ENCODE peak calls at places on chromosomes 7 and 10, in five cellular contexts. B is IMR-90, N is neuronal stem cell, C is mesenchymal stem cell, I is H1. W is an unnamed sample.
A peak's percentile ranks its signal among the peaks of the same experiment; 100 is the strongest.

GRCh38 chr7:70415179-70415972 is 716.6 kb upstream of the GALNT17 start:
- DNase-seq in I (no peak), B (no peak), C (no peak), N (no peak), W (no peak)

GRCh38 chr10:3734111-3734510 is 50.9 kb downstream of the KLF6 start:
- DNase-seq in C (no peak), B (peak; percentile 31), N (no peak), I (no peak), W (no peak)

GRCh38 chr7:36281945-36282727 is 107.5 kb upstream of the ANLN start:
- DNase-seq in I (no peak), N (no peak), B (peak; percentile 61), C (peak; percentile 33), W (no peak)

GRCh38 chr10:69685426-69685801 is 55.4 kb downstream of the FAM241B start:
- DNase-seq in I (no peak), C (no peak), N (no peak), B (no peak), W (no peak)

GRCh38 chr7:36547361-36547760 is 157.7 kb downstream of the ANLN start:
- DNase-seq in N (no peak), I (no peak), C (no peak), B (no peak), W (no peak)

GRCh38 chr7:34838329-34838728 is 180.3 kb downstream of the NPSR1 start:
- DNase-seq in B (no peak), N (no peak), I (no peak), C (no peak), W (no peak)

GRCh38 chr10:11595395-11595692 is 16.1 kb downstream of the USP6NL start:
- DNase-seq in C (peak; percentile 85), I (no peak), B (peak; percentile 74), N (no peak), W (no peak)

GRCh38 chr10:122441961-122442360 is 12.5 kb upstream of the ARMS2 start:
- DNase-seq in N (no peak), C (peak; percentile 49), I (no peak), B (peak; percentile 77), W (no peak)

GRCh38 chr7:132770055-132770454 is 193.8 kb upstream of the PLXNA4 start:
- DNase-seq in C (no peak), N (no peak), I (no peak), B (no peak), W (no peak)

GRCh38 chr10:11631890-11632587 is 20.6 kb upstream of the USP6NL start:
- DNase-seq in I (no peak), N (no peak), C (no peak), B (no peak), W (no peak)

DNA sequence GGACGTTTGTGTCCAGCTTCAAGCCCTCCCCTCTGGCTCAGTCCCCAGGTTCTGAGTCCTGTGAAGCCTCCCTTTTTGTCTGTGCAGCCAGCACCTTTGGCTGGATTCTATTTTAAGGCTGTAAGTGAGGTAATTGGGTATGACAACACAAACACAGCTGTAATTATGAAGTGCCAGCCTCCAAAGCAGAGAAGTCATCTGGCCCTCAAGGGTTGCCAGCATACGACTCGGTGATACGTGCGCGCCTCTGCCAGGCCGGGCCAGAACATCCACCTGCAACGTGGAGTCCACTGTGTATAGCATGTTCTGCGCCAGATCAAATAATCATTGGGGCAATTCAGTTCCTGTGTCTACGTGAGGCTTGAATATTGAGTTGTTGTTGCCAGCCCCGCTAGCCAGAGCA is 6.7 kb upstream of the FAM180A start:
- DNase-seq in C (no peak), B (no peak), N (no peak), I (no peak), W (no peak)
- H2AK5ac ChIP-seq in C (no peak overlapping the region), B (no peak overlapping the region), N (no peak overlapping the region), I (no peak overlapping the region), W (no peak overlapping the region)

DNA sequence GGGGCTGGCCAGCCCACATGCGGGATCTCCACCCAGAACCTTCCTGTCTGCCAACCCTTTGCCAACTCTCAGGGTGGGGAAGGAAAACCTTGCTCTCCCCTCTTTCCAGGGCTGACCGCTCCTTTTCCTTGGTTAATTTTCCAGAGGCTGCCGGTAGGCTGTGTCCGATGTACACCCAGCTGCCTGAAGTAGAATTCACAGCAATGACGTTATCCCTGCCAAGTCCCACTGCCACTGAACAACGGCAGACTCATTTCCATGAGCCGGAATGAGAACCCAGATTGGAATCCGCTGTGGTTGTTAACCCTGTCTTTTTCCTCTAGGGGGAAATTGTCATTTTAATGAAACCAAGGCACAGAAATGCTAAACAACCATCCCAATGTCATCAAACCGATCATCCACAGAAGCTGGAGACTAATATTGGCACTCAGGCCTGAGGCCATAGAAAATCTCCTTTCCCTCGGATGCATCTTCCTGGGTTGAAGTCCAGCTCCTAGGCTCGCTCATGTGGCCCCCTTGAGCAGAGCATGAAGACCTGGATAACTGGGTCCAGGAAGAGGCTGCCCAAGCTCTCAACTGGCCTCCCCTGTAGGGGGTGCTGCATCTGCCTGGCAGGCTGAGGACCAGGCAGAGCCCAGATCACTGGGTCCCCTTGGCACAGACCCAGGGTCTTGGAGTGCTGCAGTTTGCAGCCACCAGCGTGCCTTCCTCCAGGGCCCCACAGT is 30.4 kb downstream of the KLRG2 start:
- DNase-seq in I (no peak), C (no peak), B (peak; percentile 80), N (no peak), W (peak; percentile 61)
- H4K91ac ChIP-seq in I (no peak overlapping the region), C (no peak overlapping the region), B (no peak overlapping the region), N (no peak overlapping the region), W (no peak overlapping the region)

DNA sequence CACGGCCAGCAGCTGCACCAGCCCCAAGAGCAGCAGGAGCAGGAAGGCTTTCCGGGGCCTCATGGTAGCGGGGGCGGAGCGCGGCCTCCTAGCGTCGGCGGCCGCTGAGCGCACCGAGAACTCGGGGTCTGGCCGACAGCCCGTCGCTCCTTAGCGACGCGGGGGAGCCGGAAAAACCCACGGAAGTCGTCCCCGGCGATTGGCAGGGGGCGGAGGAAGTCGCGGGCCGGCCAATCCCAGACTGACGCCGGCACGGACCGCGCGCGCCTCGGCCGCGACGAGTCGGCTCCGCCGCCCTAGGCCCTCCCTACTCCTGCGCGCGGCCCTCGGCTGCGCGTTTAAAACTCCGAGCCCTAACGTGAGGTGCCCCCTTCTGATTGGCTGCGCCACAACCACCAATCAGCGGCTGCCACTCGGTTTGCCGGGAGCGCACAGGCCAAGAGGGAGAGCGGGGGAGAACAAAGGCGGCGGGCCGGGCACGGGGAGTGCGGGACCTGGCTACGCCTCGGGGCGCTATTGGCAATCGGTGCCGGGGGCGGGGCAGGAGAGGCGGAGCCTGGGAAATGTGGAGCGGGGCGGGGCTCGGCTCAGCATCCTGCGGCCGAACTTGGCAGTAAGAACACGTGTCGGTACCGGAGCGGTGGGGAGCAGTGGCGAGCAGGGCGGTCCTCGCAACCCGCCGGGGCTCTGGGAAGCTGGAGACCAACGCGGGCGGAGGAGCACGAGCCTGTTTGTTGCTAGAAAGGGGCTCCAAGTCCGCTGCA is at the start of gene PDIA4:
- DNase-seq in B (peak; percentile 99), C (peak; percentile 100), N (peak; percentile 99), I (peak; percentile 98), W (peak; percentile 100)
- H2AK5ac ChIP-seq in B (peak within 1 kb of the TSS; percentile 2), C (no peak within 1 kb of the TSS), N (peak within 1 kb of the TSS; percentile 81), I (no peak within 1 kb of the TSS), W (no peak within 1 kb of the TSS)

GRCh38 chr7:98281757-98282652 is 519 bp downstream of the BRI3 start:
- DNase-seq in I (no peak), B (no peak), N (no peak), C (no peak), W (no peak)

GRCh38 chr7:98283887-98284222 is 2.4 kb downstream of the BRI3 start:
- DNase-seq in C (no peak), B (no peak), I (no peak), N (no peak), W (no peak)

GRCh38 chr7:98283127-98283886 is 1.8 kb downstream of the BRI3 start:
- DNase-seq in B (peak; percentile 56), C (peak; percentile 71), N (no peak), I (no peak), W (no peak)

GRCh38 chr7:98280791-98281756 is at the start of gene BRI3:
- DNase-seq in N (peak; percentile 94), C (peak; percentile 87), I (peak; percentile 58), B (peak; percentile 73), W (peak; percentile 91)

GRCh38 chr7:98282727-98283126 is 1.2 kb downstream of the BRI3 start:
- DNase-seq in B (no peak), I (no peak), N (no peak), C (peak; percentile 31), W (no peak)
- H4K91ac ChIP-seq in B (peak overlapping the region; percentile 85), I (no peak overlapping the region), N (no peak overlapping the region), C (no peak overlapping the region), W (no peak overlapping the region)